ENCODE peak calls at places on chromosomes 11 and 22, in eight cellular contexts. M is AG04450, Q is esophagus muscularis mucosa, X is mucosa of descending colon, S is AG09309, V is BE2C, W is type B pancreatic cell, R is vagina. B is an unnamed sample.

GRCh38 chr22:48643066-48643731 is 1184.5 kb downstream of the BRD1 start:
- DNase-seq in Q (no peak), S (no peak), M (no peak), R (no peak), X (no peak), W (no peak), V (no peak), B (no peak)

GRCh38 chr11:8269636-8270035 is 6.0 kb upstream of the LMO1 start:
- DNase-seq in W (no peak), S (no peak), Q (no peak), M (no peak), X (no peak), R (no peak), V (no peak), B (no peak)

GRCh38 chr11:2325719-2326118 is 23.9 kb downstream of the TSPAN32 start:
- DNase-seq in X (no peak), R (no peak), W (peak; percentile 25), S (no peak), M (no peak), Q (no peak), V (no peak), B (no peak)

GRCh38 chr11:35042265-35042664 is 96.7 kb upstream of the CD44 start:
- DNase-seq in R (no peak), Q (no peak), W (no peak), X (no peak), S (no peak), V (no peak), M (no peak), B (no peak)

GRCh38 chr11:96311120-96311568 is 31.9 kb downstream of the MAML2 start:
- DNase-seq in S (peak; percentile 56), X (no peak), Q (no peak), R (no peak), M (no peak), W (no peak), V (no peak), B (no peak)

GRCh38 chr22:40121463-40121862 is 56.3 kb upstream of the TNRC6B start:
- DNase-seq in Q (no peak), V (peak; percentile 16), S (no peak), R (no peak), M (no peak), W (no peak), X (no peak), B (no peak)

GRCh38 chr11:17208257-17208999 is 642 bp upstream of the PIK3C2A start:
- DNase-seq in Q (peak; percentile 92), X (no peak), V (peak; percentile 36), R (no peak), S (no peak), M (no peak), W (no peak), B (peak; percentile 84)

GRCh38 chr11:18172686-18173085 is at the start of gene MRGPRX4:
- DNase-seq in S (no peak), W (no peak), X (no peak), Q (no peak), R (no peak), M (no peak), V (no peak), B (no peak)

GRCh38 chr11:130798280-130798679 is 118.0 kb downstream of the SNX19 start:
- DNase-seq in R (no peak), V (no peak), X (no peak), S (peak; percentile 91), M (peak; percentile 69), W (no peak), Q (peak; percentile 78), B (peak; percentile 10)

GRCh38 chr11:117057727-117058126 is 40.5 kb downstream of the SIK3 start:
- DNase-seq in R (no peak), M (no peak), W (no peak), X (no peak), V (no peak), S (no peak), Q (no peak), B (no peak)

GRCh38 chr22:46062232-46062615 is 85.3 kb upstream of the WNT7B start:
- DNase-seq in W (no peak), R (no peak), M (no peak), S (no peak), X (no peak), V (no peak), Q (no peak), B (no peak)

GRCh38 chr11:73404048-73404447 is 27.8 kb downstream of the RELT start:
- DNase-seq in R (no peak), V (peak; percentile 78), X (no peak), Q (no peak), S (no peak), W (no peak), M (no peak), B (no peak)

GRCh38 chr11:78181155-78181554 is 7.3 kb downstream of the KCTD21 start:
- DNase-seq in R (no peak), M (no peak), V (no peak), S (no peak), X (no peak), W (no peak), Q (no peak), B (no peak)

DNA sequence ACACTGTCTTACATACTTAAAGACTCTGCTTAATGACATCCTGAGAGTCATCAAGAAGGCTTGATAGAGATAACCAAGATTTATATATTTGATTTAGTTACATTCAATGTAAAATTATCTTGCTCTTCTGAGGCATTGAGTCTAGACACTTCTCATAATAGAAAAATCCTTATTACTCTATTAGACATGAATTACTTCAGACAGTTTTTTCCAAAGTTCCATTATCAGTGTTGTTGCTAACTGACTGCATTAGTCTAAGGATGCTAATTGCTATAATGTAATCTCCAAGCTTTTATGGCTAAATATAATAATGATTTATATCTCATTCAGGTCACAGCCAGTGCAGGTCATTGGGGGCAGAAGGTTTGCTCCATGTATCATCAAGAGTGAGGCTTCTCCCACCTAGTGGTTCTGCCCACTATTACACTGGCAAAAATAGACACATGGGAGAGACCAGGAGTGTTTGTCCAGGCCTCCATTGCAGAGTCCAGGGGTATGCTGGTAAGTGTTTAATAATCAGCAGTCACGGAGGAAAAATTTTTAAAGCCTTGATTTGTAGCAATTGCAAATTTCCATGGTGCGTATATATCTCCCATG is 377.2 kb upstream of the DDI1 start:
- DNase-seq in M (no peak), R (no peak), V (peak; percentile 67), X (no peak), Q (no peak), S (no peak), W (no peak), B (no peak)
- TF ChIP-seq CTCF in M (peak; percentile 39), R (no peak), V (peak; percentile 82), X (no peak), Q (no peak), S (peak; percentile 51), W (peak; percentile 36), B (peak; percentile 17)

GRCh38 chr22:31141551-31141950 is 1.2 kb upstream of the PLA2G3 start:
- DNase-seq in V (no peak), M (no peak), X (no peak), Q (no peak), W (no peak), S (no peak), R (no peak), B (no peak)

GRCh38 chr22:31140746-31141145 is 438 bp upstream of the PLA2G3 start:
- DNase-seq in X (no peak), R (no peak), S (no peak), V (no peak), M (no peak), W (no peak), Q (no peak), B (no peak)

GRCh38 chr22:31138126-31138525 is 2.2 kb downstream of the PLA2G3 start:
- DNase-seq in V (no peak), X (no peak), S (no peak), Q (no peak), W (no peak), M (no peak), R (no peak), B (no peak)

GRCh38 chr22:31139066-31139465 is 1.2 kb downstream of the PLA2G3 start:
- DNase-seq in Q (no peak), S (no peak), X (no peak), M (no peak), V (no peak), W (no peak), R (no peak), B (no peak)

GRCh38 chr22:31139866-31140716 is at the start of gene PLA2G3:
- DNase-seq in V (no peak), M (no peak), Q (no peak), R (no peak), W (no peak), X (peak; percentile 68), S (no peak), B (no peak)
- TF ChIP-seq CTCF in V (no peak), M (peak; percentile 26), Q (no peak), R (no peak), W (peak; percentile 67), X (no peak), S (peak; percentile 9), B (no peak)

DNA sequence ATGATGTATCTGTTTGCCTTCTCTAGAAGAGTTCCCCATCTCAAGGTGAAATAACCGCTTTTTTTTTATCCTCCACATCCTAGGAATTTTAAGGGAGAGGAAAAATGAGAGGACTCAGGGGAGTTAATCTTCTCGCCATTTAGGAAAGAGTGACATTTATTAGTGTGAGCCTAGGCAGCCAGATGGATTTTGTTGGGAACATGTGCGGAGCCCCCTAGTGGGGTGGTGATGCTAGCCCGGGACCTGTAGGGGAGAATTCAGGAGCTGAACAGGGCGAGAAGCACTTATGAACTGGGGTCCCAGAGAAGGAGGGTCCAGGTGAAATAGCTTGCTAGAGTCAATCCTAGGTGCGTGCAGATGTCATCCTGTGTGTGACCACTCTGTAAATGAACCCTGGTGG is 10.7 kb downstream of the IL17RA start:
- DNase-seq in Q (no peak), R (no peak), M (no peak), V (no peak), X (no peak), S (no peak), W (no peak), B (no peak)
- TF ChIP-seq CTCF in Q (no peak), R (no peak), M (peak; percentile 45), V (peak; percentile 58), X (no peak), S (peak; percentile 26), W (peak; percentile 64), B (no peak)

DNA sequence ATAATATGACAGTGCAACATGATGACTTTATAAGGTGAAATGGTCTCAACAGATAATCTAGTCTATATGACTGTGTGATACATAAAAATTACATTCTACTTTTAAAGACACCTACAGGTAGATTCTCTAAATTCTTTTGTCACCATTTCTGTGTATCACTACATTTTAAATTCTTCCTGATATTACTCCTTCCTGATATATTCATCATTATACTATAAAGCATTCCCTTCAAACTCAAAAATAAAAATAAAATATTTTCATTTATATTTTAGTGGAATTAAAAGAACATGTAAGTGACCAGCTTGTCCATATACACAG is 1062.3 kb downstream of the DLG2 start:
- DNase-seq in S (no peak), W (no peak), X (no peak), R (no peak), M (no peak), Q (no peak), V (no peak), B (no peak)
- TF ChIP-seq CTCF in S (no peak), W (peak; percentile 17), X (no peak), R (no peak), M (no peak), Q (no peak), V (no peak), B (peak; percentile 3)

GRCh38 chr22:50525104-50525958 is at the start of gene SCO2:
- DNase-seq in S (peak; percentile 85), X (peak; percentile 98), V (peak; percentile 99), R (no peak), Q (peak; percentile 99), W (peak; percentile 99), M (peak; percentile 94), B (peak; percentile 99)
- TF ChIP-seq CTCF in S (peak; percentile 45), X (peak; percentile 67), V (peak; percentile 52), R (no peak), Q (peak; percentile 43), W (peak; percentile 70), M (peak; percentile 51), B (peak; percentile 67)